ENCODE peak calls at places on chromosomes 3 and 15, in four cellular contexts. I is CD4-positive, alpha-beta memory T cell; V is mammary epithelial cell; Q is stomach. U is an unnamed sample.

GRCh38 chr15:83904107-83904720 is 250.3 kb downstream of the ADAMTSL3 start:
- DNase-seq in I (no peak), V (no peak), Q (no peak), U (no peak)

GRCh38 chr3:57706462-57706861 is 13.6 kb upstream of the DENND6A start:
- DNase-seq in I (no peak), V (peak), Q (no peak), U (no peak)

GRCh38 chr3:116423945-116424344 is 21.3 kb downstream of the LSAMP start:
- DNase-seq in I (no peak), V (no peak), Q (no peak), U (no peak)

GRCh38 chr3:148079370-148079769 is 618.3 kb upstream of the AGTR1 start:
- DNase-seq in I (no peak), V (no peak), Q (no peak), U (no peak)

GRCh38 chr3:27740854-27741253 is 18.7 kb upstream of the EOMES start:
- DNase-seq in I (no peak), V (no peak), Q (no peak), U (no peak)

GRCh38 chr3:71244153-71245051 is 339.1 kb downstream of the FOXP1 start:
- DNase-seq in I (no peak), V (no peak), Q (no peak), U (no peak)

GRCh38 chr3:48694610-48695051 is 8.9 kb upstream of the NCKIPSD start:
- DNase-seq in I (no peak), V (peak), Q (peak), U (no peak)

GRCh38 chr15:74133703-74134386 is 3.5 kb downstream of the ISLR2 start:
- DNase-seq in I (no peak), V (no peak), Q (no peak), U (no peak)

GRCh38 chr3:122484985-122485384 is 29.8 kb downstream of the KPNA1 start:
- DNase-seq in I (no peak), V (peak), Q (peak), U (no peak)

GRCh38 chr15:51939216-51939615 is 32.4 kb downstream of the LEO1 start:
- DNase-seq in I (no peak), V (no peak), Q (no peak), U (no peak)

GRCh38 chr15:88872706-88873105 is 22.6 kb downstream of the HAPLN3 start:
- DNase-seq in I (no peak), V (no peak), Q (no peak), U (no peak)

GRCh38 chr3:111610189-111610588 is 15.0 kb upstream of the ZBED2 start:
- DNase-seq in I (peak), V (peak), Q (no peak), U (peak)

GRCh38 chr15:72136170-72137051 is 18.2 kb downstream of the SENP8 start:
- DNase-seq in I (no peak), V (no peak), Q (no peak), U (no peak)

U was measured in DND-41.